ENCODE peak calls at places on chromosomes 5 and 9, in four cellular contexts. M, I, B and U are unnamed samples. For H3K27me3, the result is how much of the 10 kb centered on the place peaks cover.

GRCh38 chr5:95669540-95669939 is 13.3 kb downstream of the SPATA9 start:
- DNase-seq in M (peak), I (peak), B (no peak), U (peak)

GRCh38 chr5:139271201-139272027 is 22.1 kb upstream of the MATR3 start:
- DNase-seq in M (no peak), I (no peak), B (no peak), U (no peak)

GRCh38 chr5:1550287-1551076 is 26.7 kb upstream of the LPCAT1 start:
- DNase-seq in M (no peak), I (no peak), B (no peak), U (peak)

GRCh38 chr9:113898151-113898550 is 22.0 kb downstream of the ZNF618 start:
- DNase-seq in M (no peak), I (no peak), B (no peak), U (no peak)

GRCh38 chr9:15144567-15145174 is 162.3 kb downstream of the TTC39B start:
- DNase-seq in M (no peak), I (no peak), B (no peak), U (no peak)

GRCh38 chr5:149528661-149529060 is 22.6 kb downstream of the CSNK1A1 start:
- DNase-seq in M (no peak), I (no peak), B (no peak), U (no peak)

GRCh38 chr5:40223884-40224402 is 455.8 kb upstream of the PTGER4 start:
- DNase-seq in M (no peak), I (no peak), B (peak), U (no peak)

GRCh38 chr9:20550326-20550725 is 72.0 kb downstream of the MLLT3 start:
- DNase-seq in M (no peak), I (no peak), B (no peak), U (no peak)

GRCh38 chr5:36661446-36662220 is 55.2 kb downstream of the SLC1A3 start:
- DNase-seq in M (no peak), I (no peak), B (no peak), U (no peak)

GRCh38 chr5:77437194-77437593 is 54.9 kb downstream of the WDR41 start:
- DNase-seq in M (no peak), I (no peak), B (no peak), U (no peak)

GRCh38 chr9:76893395-76893932 is 12.4 kb downstream of the PRUNE2 start:
- DNase-seq in M (no peak), I (no peak), B (no peak), U (no peak)

GRCh38 chr9:124569942-124570341 is 62.7 kb upstream of the NR5A1 start:
- DNase-seq in M (no peak), I (no peak), B (no peak), U (no peak)

GRCh38 chr5:112276996-112277395 is 142.1 kb downstream of the EPB41L4A start:
- DNase-seq in M (no peak), I (no peak), B (no peak), U (no peak)

GRCh38 chr9:18343799-18344198 is 130.2 kb upstream of the ADAMTSL1 start:
- DNase-seq in M (no peak), I (no peak), B (no peak), U (no peak)

GRCh38 chr9:85527331-85528015 is 214.3 kb downstream of the AGTPBP1 start:
- DNase-seq in M (peak), I (no peak), B (no peak), U (no peak)

GRCh38 chr5:139389701-139390638 is at the start of gene MZB1:
- DNase-seq in M (no peak), I (no peak), B (no peak), U (no peak)

GRCh38 chr9:111258209-111258877 is 71.7 kb downstream of the OR2K2 start:
- DNase-seq in M (no peak), I (no peak), B (no peak), U (no peak)

GRCh38 chr5:155193018-155193417 is 179.5 kb downstream of the KIF4B start:
- DNase-seq in M (peak), I (no peak), B (no peak), U (no peak)

GRCh38 chr9:125534934-125535701 is 171.9 kb downstream of the MAPKAP1 start:
- DNase-seq in M (no peak), I (no peak), B (no peak), U (no peak)

GRCh38 chr5:137236266-137236665 is 262.9 kb downstream of the SPOCK1 start:
- DNase-seq in M (no peak), I (no peak), B (no peak), U (no peak)

GRCh38 chr5:150017606-150018005 is 17.1 kb downstream of the HMGXB3 start:
- DNase-seq in M (no peak), I (no peak), B (peak), U (no peak)

GRCh38 chr9:95381243-95381642 is 63.7 kb upstream of the FANCC start:
- DNase-seq in M (no peak), I (no peak), B (no peak), U (no peak)

GRCh38 chr5:143775258-143775657 is 36.7 kb upstream of the HMHB1 start:
- DNase-seq in M (no peak), I (no peak), B (no peak), U (no peak)

GRCh38 chr9:6962164-6962563 is 204.4 kb downstream of the KDM4C start:
- DNase-seq in M (no peak), I (no peak), B (no peak), U (no peak)

GRCh38 chr5:103472820-103473219 is 89.8 kb downstream of the NUDT12 start:
- DNase-seq in M (no peak), I (no peak), B (no peak), U (no peak)

GRCh38 chr5:28499764-28500290 is 1461.4 kb upstream of the CDH9 start:
- DNase-seq in M (no peak), I (no peak), B (no peak), U (no peak)

DNA sequence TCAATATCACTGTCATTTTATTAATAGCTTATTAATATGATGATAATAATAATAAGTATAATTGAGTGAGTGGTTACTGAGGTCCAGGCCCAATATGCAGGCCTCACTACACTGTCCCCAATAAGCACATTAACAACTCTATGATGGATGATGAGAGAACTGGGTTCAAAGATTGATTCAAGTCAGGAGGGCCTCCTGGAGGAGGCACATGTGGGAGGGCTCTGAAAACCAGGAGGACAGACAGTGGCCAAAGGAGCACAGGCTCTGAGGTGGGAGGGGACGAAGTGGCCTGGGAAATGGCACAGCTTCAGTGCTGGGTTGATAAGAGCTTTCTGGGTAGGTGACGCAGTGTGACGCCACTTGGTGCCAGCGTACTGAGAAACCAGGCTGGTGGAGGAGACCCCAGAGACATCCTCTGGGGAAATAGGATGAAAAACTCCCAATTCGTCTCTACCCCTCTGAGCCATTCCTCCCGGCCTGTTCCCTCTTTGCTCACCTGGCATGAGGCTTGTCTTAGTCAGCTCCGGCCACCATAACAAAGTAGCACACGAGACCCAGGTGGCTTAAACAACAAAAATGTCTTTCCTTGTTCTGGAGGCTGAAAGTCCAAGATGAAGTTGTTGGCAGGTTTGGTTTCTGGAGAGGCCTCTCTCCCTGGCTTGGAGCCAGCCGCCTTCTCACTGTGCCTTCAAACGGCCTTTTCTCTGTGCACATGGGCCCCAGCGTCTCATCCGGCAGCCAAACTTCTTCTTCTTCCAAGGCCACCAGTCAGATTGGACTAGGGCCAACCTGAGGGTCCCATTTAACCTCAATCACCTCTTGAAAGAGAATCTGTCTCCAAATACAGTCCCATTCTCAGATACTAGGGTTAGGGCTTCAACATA is 31.6 kb downstream of the NTNG2 start:
- DNase-seq in M (no peak), I (no peak), B (no peak), U (no peak)
- H3K27me3 ChIP-seq in M (under half), I (under half), B (under half), U (under half)

GRCh38 chr5:178984145-178985072 is 10.7 kb downstream of the GRM6 start:
- DNase-seq in M (no peak), I (no peak), B (no peak), U (no peak)

GRCh38 chr5:178981381-178981780 is 13.7 kb downstream of the GRM6 start:
- DNase-seq in M (no peak), I (no peak), B (no peak), U (no peak)

GRCh38 chr5:178983728-178984127 is 11.4 kb downstream of the GRM6 start:
- DNase-seq in M (no peak), I (no peak), B (no peak), U (no peak)

GRCh38 chr5:178986326-178986960 is 8.7 kb downstream of the GRM6 start:
- DNase-seq in M (no peak), I (no peak), B (no peak), U (no peak)

DNA sequence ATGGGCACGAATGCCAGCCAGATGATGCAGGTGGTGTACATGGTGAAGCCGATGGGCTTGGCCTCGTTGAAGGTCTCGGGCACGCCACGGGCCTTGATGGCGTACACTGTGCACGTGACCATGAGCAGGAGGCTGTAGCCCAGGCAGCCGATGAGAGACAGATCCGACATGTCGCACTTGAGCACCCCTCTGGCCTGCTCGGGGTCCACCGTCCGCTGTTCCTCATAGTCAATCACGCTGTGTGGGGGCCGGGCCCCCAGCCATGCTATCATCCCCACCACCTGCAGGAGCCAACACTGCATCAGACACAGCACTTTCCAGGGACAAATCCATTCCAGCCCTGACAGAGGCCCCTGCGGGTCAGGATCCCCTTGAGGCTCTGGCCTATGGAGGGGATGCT is 12.2 kb downstream of the GRM6 start:
- DNase-seq in M (no peak), I (no peak), B (no peak), U (no peak)
- H3K27me3 ChIP-seq in M (under half), I (under half), B (under half), U (under half)

GRCh38 chr9:98866435-98867108 is 59.1 kb downstream of the GALNT12 start:
- DNase-seq in M (no peak), I (no peak), B (no peak), U (no peak)
- H3K27me3 ChIP-seq in M (under half), I (under half), B (under half), U (under half)

GRCh38 chr5:111076076-111076475 is 4.6 kb downstream of the TSLP start:
- DNase-seq in M (no peak), I (no peak), B (no peak), U (no peak)

GRCh38 chr5:111074244-111074643 is 2.7 kb downstream of the TSLP start:
- DNase-seq in M (no peak), I (no peak), B (no peak), U (no peak)

GRCh38 chr5:111072949-111073682 is 1.6 kb downstream of the TSLP start:
- DNase-seq in M (peak), I (peak), B (no peak), U (peak)

GRCh38 chr5:111077678-111078077 is 6.2 kb downstream of the TSLP start:
- DNase-seq in M (no peak), I (no peak), B (no peak), U (no peak)

DNA sequence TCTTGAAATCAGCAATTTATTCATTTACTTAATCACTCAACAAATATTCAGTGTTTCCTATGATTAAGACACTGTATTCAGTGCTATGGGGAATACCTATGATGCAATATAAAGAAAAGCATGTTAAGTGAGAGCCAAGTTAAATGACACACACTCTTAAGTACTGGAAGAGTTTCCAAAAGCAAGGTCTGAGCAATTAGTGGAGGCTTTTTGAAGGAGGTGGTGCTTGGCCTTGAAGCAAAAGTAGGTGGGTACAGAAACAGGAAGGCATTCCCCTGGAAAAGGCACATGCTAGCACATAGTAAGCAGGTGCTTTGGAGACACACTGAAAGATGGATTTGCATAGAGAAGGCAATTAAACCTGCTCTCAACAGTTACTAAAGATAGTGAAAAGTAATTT is 4.0 kb downstream of the TSLP start:
- DNase-seq in M (no peak), I (no peak), B (no peak), U (no peak)
- H3K27me3 ChIP-seq in M (under half), I (under half), B (under half), U (under half)

DNA sequence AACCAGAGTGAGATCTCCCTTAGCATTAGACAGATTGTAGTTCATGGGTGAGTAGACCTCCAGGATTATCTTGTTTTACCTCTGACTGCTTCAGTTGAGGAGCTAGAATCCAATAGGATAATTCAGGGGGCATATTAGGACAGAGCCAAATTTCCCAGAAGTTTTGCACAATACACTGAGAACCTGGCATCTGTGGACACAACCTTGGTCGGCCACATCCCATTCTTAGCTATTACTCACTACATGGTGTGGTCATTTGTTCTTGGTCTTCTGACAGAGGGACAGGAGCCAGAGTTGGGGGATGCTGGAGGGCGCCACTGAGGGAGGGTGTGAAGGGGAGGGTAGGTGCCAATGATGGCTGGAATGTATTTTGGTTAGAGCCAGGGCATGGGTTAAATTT is 66.6 kb downstream of the NPR3 start:
- DNase-seq in M (no peak), I (no peak), B (no peak), U (no peak)
- H3K27me3 ChIP-seq in M (under half), I (under half), B (under half), U (under half)

GRCh38 chr5:73454379-73455036 is 5.9 kb upstream of the FOXD1 start:
- DNase-seq in M (no peak), I (no peak), B (peak), U (no peak)

GRCh38 chr5:73450041-73450598 is 1.5 kb upstream of the FOXD1 start:
- DNase-seq in M (no peak), I (no peak), B (no peak), U (no peak)

GRCh38 chr5:73451218-73452130 is 2.9 kb upstream of the FOXD1 start:
- DNase-seq in M (peak), I (no peak), B (no peak), U (peak)

GRCh38 chr5:73450672-73451217 is 2.2 kb upstream of the FOXD1 start:
- DNase-seq in M (no peak), I (no peak), B (no peak), U (no peak)

DNA sequence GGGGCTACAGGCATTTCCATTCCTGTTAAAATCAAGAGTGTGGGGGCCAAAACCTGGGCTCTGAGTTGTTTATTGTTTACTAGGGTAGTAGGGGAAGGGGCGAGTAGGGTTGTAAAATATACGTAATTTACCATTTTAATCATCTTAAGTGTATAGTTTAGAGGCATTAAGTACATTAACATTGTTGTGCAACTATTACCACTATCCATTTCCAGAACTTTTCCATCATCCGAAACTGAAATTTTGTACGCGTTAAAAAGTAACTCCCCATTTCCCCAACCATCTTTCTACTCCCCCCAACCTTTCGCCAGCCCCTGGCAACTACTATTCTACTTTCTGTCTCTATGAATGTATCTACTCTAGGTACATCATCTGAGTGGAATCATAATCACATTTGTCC is 3.6 kb upstream of the FOXD1 start:
- DNase-seq in M (no peak), I (no peak), B (no peak), U (no peak)
- H3K27me3 ChIP-seq in M (half or more), I (under half), B (under half), U (half or more)

DNA sequence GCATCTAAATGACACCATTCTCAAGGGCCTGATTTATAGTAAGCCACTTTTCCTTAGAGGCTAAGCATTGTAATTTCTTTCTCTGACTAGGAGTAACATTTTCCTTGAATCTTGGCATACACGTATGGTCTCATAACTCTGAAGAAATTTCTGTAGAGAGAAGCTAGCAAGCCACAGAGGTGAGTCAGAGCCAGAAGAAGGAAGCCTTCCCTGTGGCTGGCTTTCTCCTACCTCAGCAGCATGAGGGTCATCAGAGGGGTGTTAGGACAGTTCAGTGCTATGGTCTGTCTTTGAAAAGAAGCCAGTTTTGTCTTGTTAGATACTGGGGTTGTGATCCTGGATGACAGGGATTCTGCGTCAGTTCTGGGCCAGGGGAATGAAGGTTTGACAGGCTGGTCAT is 3.2 kb downstream of the SNX30 start:
- DNase-seq in M (no peak), I (peak), B (no peak), U (no peak)
- H3K27me3 ChIP-seq in M (under half), I (under half), B (under half), U (under half)